ENCODE peak calls at places on chromosomes 7 and 10, in seven cellular contexts. U, P, D, Y, W, T and X are unnamed samples.

GRCh38 chr10:115937756-115938032 is 335.3 kb downstream of the GFRA1 start:
- DNase-seq in U (no peak), P (no peak), D (no peak), Y (no peak), W (peak; percentile 35), T (no peak), X (no peak)

GRCh38 chr10:34729619-34730018 is 85.5 kb downstream of the PARD3 start:
- DNase-seq in U (no peak), P (no peak), D (no peak), Y (no peak), W (no peak), T (no peak), X (no peak)

GRCh38 chr10:86594535-86594934 is 59.8 kb upstream of the OPN4 start:
- DNase-seq in U (no peak), P (no peak), D (peak; percentile 49), Y (peak; percentile 77), W (peak; percentile 44), T (no peak), X (no peak)

GRCh38 chr10:52818019-52818418 is 45.4 kb upstream of the MBL2 start:
- DNase-seq in U (peak; percentile 6), P (peak; percentile 90), D (peak; percentile 67), Y (peak; percentile 100), W (peak; percentile 42), T (peak; percentile 25), X (peak; percentile 82)

GRCh38 chr7:1531263-1531978 is 919 bp downstream of the MAFK start:
- DNase-seq in U (peak; percentile 76), P (no peak), D (no peak), Y (peak; percentile 38), W (peak; percentile 55), T (no peak), X (peak; percentile 57)

GRCh38 chr7:158966780-158967390 is 110.5 kb downstream of the DYNC2I1 start:
- DNase-seq in U (no peak), P (no peak), D (no peak), Y (no peak), W (no peak), T (no peak), X (no peak)

GRCh38 chr7:6614941-6615737 is at the start of gene ZNF853:
- DNase-seq in U (peak; percentile 93), P (peak; percentile 64), D (no peak), Y (no peak), W (no peak), T (no peak), X (no peak)

GRCh38 chr10:89327803-89328441 is at the start of gene IFIT3:
- DNase-seq in U (peak; percentile 13), P (no peak), D (peak; percentile 96), Y (peak; percentile 80), W (peak; percentile 92), T (peak; percentile 36), X (no peak)

GRCh38 chr7:44057181-44057848 is 8.1 kb downstream of the PGAM2 start:
- DNase-seq in U (no peak), P (no peak), D (no peak), Y (no peak), W (no peak), T (no peak), X (no peak)

GRCh38 chr7:10022957-10023356 is 950.7 kb upstream of the PHF14 start:
- DNase-seq in U (peak; percentile 13), P (peak; percentile 72), D (peak; percentile 6), Y (peak; percentile 65), W (peak; percentile 0), T (peak; percentile 9), X (no peak)

GRCh38 chr7:140506788-140507464 is 27.6 kb upstream of the MKRN1 start:
- DNase-seq in U (no peak), P (peak; percentile 64), D (peak; percentile 74), Y (no peak), W (peak; percentile 71), T (peak; percentile 9), X (no peak)

GRCh38 chr7:116772423-116772852 is 89.9 kb upstream of the CAPZA2 start:
- DNase-seq in U (no peak), P (no peak), D (peak; percentile 39), Y (peak; percentile 87), W (peak; percentile 82), T (no peak), X (no peak)

GRCh38 chr10:46240684-46241565 is 45.9 kb upstream of the ANTXRL start:
- DNase-seq in U (no peak), P (no peak), D (no peak), Y (no peak), W (no peak), T (no peak), X (no peak)

GRCh38 chr10:74589226-74589673 is 237.2 kb upstream of the KAT6B start:
- DNase-seq in U (peak; percentile 66), P (peak; percentile 48), D (peak; percentile 100), Y (peak; percentile 73), W (peak; percentile 97), T (no peak), X (peak; percentile 98)

GRCh38 chr7:64113981-64114380 is 68.7 kb downstream of the ZNF727 start:
- DNase-seq in U (no peak), P (no peak), D (no peak), Y (no peak), W (no peak), T (no peak), X (no peak)

GRCh38 chr10:68987611-68988010 is 992 bp upstream of the KIFBP start:
- DNase-seq in U (no peak), P (no peak), D (no peak), Y (peak; percentile 45), W (no peak), T (no peak), X (no peak)

GRCh38 chr7:130614449-130614848 is 54.1 kb downstream of the COPG2 start:
- DNase-seq in U (no peak), P (no peak), D (no peak), Y (no peak), W (no peak), T (no peak), X (no peak)

GRCh38 chr10:14648042-14648765 is 126.5 kb downstream of the FAM107B start:
- DNase-seq in U (peak; percentile 63), P (peak; percentile 62), D (peak; percentile 59), Y (no peak), W (peak; percentile 67), T (peak; percentile 56), X (peak; percentile 74)

GRCh38 chr10:104253106-104253505 is 1.6 kb upstream of the GSTO1 start:
- DNase-seq in U (no peak), P (no peak), D (no peak), Y (no peak), W (no peak), T (no peak), X (no peak)

DNA sequence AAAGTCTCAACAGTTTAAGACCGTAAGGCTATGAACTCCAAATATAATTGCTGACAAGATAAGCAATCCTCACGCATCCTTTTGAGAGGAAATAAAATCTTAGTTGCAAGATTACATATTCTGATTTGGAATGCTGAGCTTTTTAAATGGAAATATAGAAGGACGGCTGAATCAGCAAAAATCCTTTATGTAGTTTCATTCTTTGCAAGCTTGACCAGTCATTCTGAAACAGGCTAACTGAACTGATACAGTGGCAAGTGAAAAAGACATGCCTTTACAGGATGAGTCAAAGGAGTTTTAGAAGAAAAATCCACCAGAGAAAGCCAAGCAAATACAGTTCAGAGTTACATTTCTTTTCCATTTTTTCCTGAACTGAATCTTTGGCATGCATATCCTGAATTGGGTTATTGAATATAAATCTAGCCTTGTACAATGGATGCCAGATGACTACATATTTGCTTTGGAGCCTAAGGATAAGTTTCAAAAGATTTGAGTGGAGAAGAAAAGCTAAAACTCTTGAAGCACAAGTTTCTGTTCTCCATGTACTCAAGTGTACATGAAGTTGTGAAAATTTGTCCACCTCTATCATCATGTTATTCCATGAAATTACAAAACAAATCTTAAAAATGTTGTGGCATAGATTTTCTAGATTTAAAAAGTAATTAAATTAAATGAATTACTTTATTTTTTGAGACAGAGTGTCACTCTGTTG is 4.4 kb downstream of the VIM start:
- DNase-seq in U (no peak), P (no peak), D (no peak), Y (no peak), W (peak; percentile 73), T (no peak), X (no peak)
- H3K4me3 ChIP-seq in U (peak overlapping the region; percentile 87), P (no peak overlapping the region), D (peak overlapping the region; percentile 100), Y (peak overlapping the region; percentile 87), W (peak overlapping the region; percentile 86), T (no peak overlapping the region), X (no peak overlapping the region)

GRCh38 chr7:80187727-80188126 is 53.1 kb downstream of the GNAI1 start:
- DNase-seq in U (no peak), P (no peak), D (no peak), Y (no peak), W (no peak), T (no peak), X (no peak)

GRCh38 chr7:80184693-80185092 is 50.1 kb downstream of the GNAI1 start:
- DNase-seq in U (no peak), P (no peak), D (no peak), Y (no peak), W (no peak), T (no peak), X (no peak)

GRCh38 chr7:80187279-80187678 is 52.6 kb downstream of the GNAI1 start:
- DNase-seq in U (no peak), P (no peak), D (no peak), Y (no peak), W (no peak), T (no peak), X (no peak)

GRCh38 chr7:80185571-80185970 is 50.9 kb downstream of the GNAI1 start:
- DNase-seq in U (no peak), P (no peak), D (peak; percentile 19), Y (no peak), W (no peak), T (no peak), X (no peak)

GRCh38 chr7:80186721-80187120 is 52.1 kb downstream of the GNAI1 start:
- DNase-seq in U (peak; percentile 12), P (no peak), D (peak; percentile 12), Y (no peak), W (no peak), T (no peak), X (no peak)
- H3K4me2 ChIP-seq in U (no peak overlapping the region), P (peak overlapping the region; percentile 28), D (peak overlapping the region; percentile 23), Y (no peak overlapping the region), W (no peak overlapping the region), T (no peak overlapping the region), X (no peak overlapping the region)

DNA sequence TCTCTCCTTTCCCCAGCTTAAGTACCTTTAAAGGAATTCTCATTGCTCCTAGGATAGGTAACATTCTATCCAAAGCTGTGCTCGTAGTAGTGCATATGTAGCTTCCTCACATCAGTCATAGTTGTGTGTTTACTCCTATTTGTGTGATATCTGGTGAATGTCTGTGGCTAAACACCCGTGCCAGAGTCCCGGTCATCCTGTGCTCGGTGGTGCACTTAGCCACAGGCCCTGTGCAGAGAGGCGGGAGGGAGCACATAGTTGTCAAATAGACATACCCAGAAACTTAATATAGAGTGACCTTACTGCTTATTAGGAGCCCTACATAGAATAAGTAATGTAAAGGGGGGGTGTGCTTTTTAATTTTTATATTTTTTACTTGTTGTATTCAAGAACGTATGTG is 76.6 kb downstream of the RBM33 start:
- DNase-seq in U (no peak), P (no peak), D (no peak), Y (no peak), W (no peak), T (no peak), X (peak; percentile 47)
- H3K79me2 ChIP-seq in U (peaks cover 51% of the 10 kb centered on the region), P (peaks cover 69% of the 10 kb centered on the region), D (peaks cover 3% of the 10 kb centered on the region), Y (peaks cover 6% of the 10 kb centered on the region), W (peaks cover 96% of the 10 kb centered on the region), T (peaks cover 8% of the 10 kb centered on the region), X (peaks cover 98% of the 10 kb centered on the region)

DNA sequence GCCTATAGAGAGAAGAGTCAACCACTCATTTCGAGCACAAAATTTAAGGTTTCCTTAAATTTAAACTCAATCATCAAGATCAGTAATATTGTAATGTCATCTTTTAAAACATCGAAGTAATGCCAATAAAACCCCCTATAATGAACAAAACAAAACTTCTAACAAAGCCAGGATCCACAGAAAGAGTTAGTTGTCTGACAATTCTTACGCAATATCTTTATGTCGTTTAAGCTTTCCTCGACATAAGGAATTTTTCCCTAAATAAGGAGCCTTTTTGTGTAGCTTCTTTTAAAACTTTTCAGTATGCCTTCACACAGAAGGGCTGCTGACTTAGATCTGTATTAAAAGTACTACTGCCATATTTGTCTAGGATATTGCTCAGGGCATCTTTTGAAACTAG is 7.5 kb downstream of the EBLN1 start:
- DNase-seq in U (no peak), P (no peak), D (no peak), Y (no peak), W (no peak), T (no peak), X (no peak)
- H3K4me3 ChIP-seq in U (no peak overlapping the region), P (no peak overlapping the region), D (no peak overlapping the region), Y (no peak overlapping the region), W (no peak overlapping the region), T (no peak overlapping the region), X (no peak overlapping the region)